ENCODE peak calls at places on chromosomes 12 and 14, in nine cellular contexts. T is HepG2; L is lower lobe of right lung; U is fibroblast of lung; N is kidney epithelial cell; O is Panc1; I is tibial nerve; R is CD4-positive, alpha-beta T cell; S is psoas muscle. Q is an unnamed sample. For H3K27me3, the result is how much of the 10 kb centered on the place peaks cover.

GRCh38 chr12:96395236-96395635 is 5.0 kb downstream of the CDK17 start:
- DNase-seq in T (peak), L (no peak), U (peak), N (no peak), O (no peak), I (no peak), R (no peak), S (no peak), Q (no peak)

GRCh38 chr12:67533159-67533558 is 115.4 kb upstream of the DYRK2 start:
- DNase-seq in T (no peak), L (no peak), U (peak), N (no peak), O (no peak), I (no peak), R (no peak), S (no peak), Q (no peak)

GRCh38 chr12:85877459-85877858 is 3.4 kb downstream of the NTS start:
- DNase-seq in T (no peak), L (no peak), U (no peak), N (no peak), O (no peak), I (no peak), R (no peak), S (no peak), Q (no peak)

GRCh38 chr12:15709524-15709923 is 79.7 kb downstream of the EPS8 start:
- DNase-seq in T (no peak), L (no peak), U (no peak), N (no peak), O (no peak), I (no peak), R (no peak), S (no peak), Q (no peak)

GRCh38 chr12:57888407-57889157 is 42.1 kb upstream of the CTDSP2 start:
- DNase-seq in T (no peak), L (no peak), U (peak), N (no peak), O (no peak), I (no peak), R (no peak), S (peak), Q (no peak)

GRCh38 chr14:91897121-91897701 is 29.9 kb upstream of the TC2N start:
- DNase-seq in T (no peak), L (peak), U (peak), N (no peak), O (no peak), I (peak), R (no peak), S (peak), Q (peak)

GRCh38 chr12:26741828-26742227 is 91.2 kb downstream of the ITPR2 start:
- DNase-seq in T (no peak), L (no peak), U (no peak), N (no peak), O (no peak), I (no peak), R (no peak), S (no peak), Q (no peak)

GRCh38 chr14:65431245-65431644 is 18.7 kb downstream of the FUT8 start:
- DNase-seq in T (no peak), L (no peak), U (no peak), N (no peak), O (no peak), I (no peak), R (no peak), S (no peak), Q (no peak)

GRCh38 chr12:20716037-20716436 is 20.9 kb downstream of the SLCO1C1 start:
- DNase-seq in T (no peak), L (no peak), U (no peak), N (no peak), O (no peak), I (no peak), R (no peak), S (no peak), Q (no peak)

GRCh38 chr12:123808167-123808566 is 46.1 kb downstream of the DNAH10 start:
- DNase-seq in T (peak), L (no peak), U (peak), N (no peak), O (no peak), I (no peak), R (no peak), S (no peak), Q (no peak)

GRCh38 chr14:28303248-28303647 is 463.3 kb upstream of the FOXG1 start:
- DNase-seq in T (no peak), L (no peak), U (peak), N (no peak), O (no peak), I (no peak), R (no peak), S (no peak), Q (no peak)

GRCh38 chr12:79983492-79983891 is 48.6 kb upstream of the PPP1R12A start:
- DNase-seq in T (no peak), L (no peak), U (peak), N (peak), O (no peak), I (no peak), R (no peak), S (no peak), Q (no peak)

GRCh38 chr12:96427269-96427729 is 27.1 kb upstream of the CDK17 start:
- DNase-seq in T (peak), L (no peak), U (peak), N (peak), O (peak), I (peak), R (no peak), S (peak), Q (peak)

GRCh38 chr14:105503296-105503640 is 12.2 kb downstream of the TEDC1 start:
- DNase-seq in T (no peak), L (no peak), U (no peak), N (no peak), O (no peak), I (no peak), R (no peak), S (peak), Q (no peak)

GRCh38 chr12:127295630-127296029 is 971.3 kb upstream of the TMEM132C start:
- DNase-seq in T (no peak), L (no peak), U (no peak), N (no peak), O (no peak), I (no peak), R (no peak), S (no peak), Q (no peak)

GRCh38 chr12:59283012-59283411 is 312.8 kb upstream of the SLC16A7 start:
- DNase-seq in T (no peak), L (no peak), U (no peak), N (no peak), O (no peak), I (no peak), R (no peak), S (no peak), Q (no peak)

GRCh38 chr12:50613463-50613862 is 108.7 kb downstream of the DIP2B start:
- DNase-seq in T (no peak), L (no peak), U (no peak), N (no peak), O (no peak), I (no peak), R (no peak), S (no peak), Q (no peak)

GRCh38 chr12:121577443-121578180 is 3.2 kb downstream of the KDM2B start:
- DNase-seq in T (no peak), L (no peak), U (no peak), N (no peak), O (no peak), I (no peak), R (no peak), S (no peak), Q (no peak)

GRCh38 chr14:42222924-42223471 is 616.3 kb downstream of the LRFN5 start:
- DNase-seq in T (no peak), L (no peak), U (peak), N (peak), O (no peak), I (peak), R (no peak), S (no peak), Q (no peak)

GRCh38 chr14:55873229-55873628 is 245.0 kb upstream of the PELI2 start:
- DNase-seq in T (no peak), L (no peak), U (no peak), N (no peak), O (no peak), I (no peak), R (no peak), S (no peak), Q (no peak)
- TF ChIP-seq CTCF in T (no peak), L (no peak), U (no peak), N (no peak), O (no peak), I (no peak), R (no peak), S (no peak), Q (no peak)

GRCh38 chr12:21972055-21972454 is 30.8 kb upstream of the ABCC9 start:
- DNase-seq in T (no peak), L (no peak), U (no peak), N (no peak), O (no peak), I (no peak), R (no peak), S (no peak), Q (no peak)

GRCh38 chr12:21975293-21975692 is 34.1 kb upstream of the ABCC9 start:
- DNase-seq in T (no peak), L (no peak), U (no peak), N (no peak), O (no peak), I (no peak), R (no peak), S (no peak), Q (no peak)

GRCh38 chr12:21971344-21971743 is 30.1 kb upstream of the ABCC9 start:
- DNase-seq in T (no peak), L (no peak), U (no peak), N (no peak), O (no peak), I (no peak), R (no peak), S (no peak), Q (no peak)
- H3K27me3 ChIP-seq in T (under half), L (under half), U (under half), N (under half), O (under half), I (under half), R (under half), S (under half), Q (under half)

GRCh38 chr14:100384277-100384676 is 61.1 kb downstream of the SLC25A47 start:
- DNase-seq in T (no peak), L (no peak), U (no peak), N (no peak), O (no peak), I (no peak), R (no peak), S (no peak), Q (no peak)

GRCh38 chr14:100381386-100382105 is 58.4 kb downstream of the SLC25A47 start:
- DNase-seq in T (no peak), L (no peak), U (peak), N (no peak), O (no peak), I (no peak), R (no peak), S (no peak), Q (no peak)

GRCh38 chr14:100382106-100382455 is 58.9 kb downstream of the SLC25A47 start:
- DNase-seq in T (no peak), L (no peak), U (no peak), N (no peak), O (no peak), I (no peak), R (no peak), S (no peak), Q (no peak)

GRCh38 chr14:100384819-100385813 is 62.0 kb downstream of the SLC25A47 start:
- DNase-seq in T (peak), L (no peak), U (peak), N (no peak), O (no peak), I (no peak), R (no peak), S (no peak), Q (no peak)

DNA sequence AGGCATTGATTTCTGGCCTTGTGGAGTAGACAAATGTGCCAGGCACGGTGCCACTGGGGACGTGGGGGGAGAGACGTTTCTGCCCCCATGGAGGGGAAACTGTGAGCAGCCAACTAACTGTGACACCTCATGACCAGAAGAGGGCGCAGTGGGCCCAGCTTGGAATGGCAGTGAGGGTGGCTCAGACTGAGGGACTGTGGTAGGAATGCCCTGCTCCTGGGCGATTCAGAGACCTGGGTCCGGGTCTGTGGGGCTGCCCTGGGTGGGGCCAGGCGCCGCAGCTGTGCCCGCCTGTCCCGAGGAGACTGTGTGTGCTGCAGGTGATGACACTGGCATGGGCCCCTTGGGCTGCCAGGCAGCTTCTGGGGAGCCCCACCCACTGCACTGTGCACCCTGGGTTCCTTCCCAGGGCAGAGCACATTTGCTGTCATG is 60.6 kb downstream of the SLC25A47 start:
- DNase-seq in T (peak), L (peak), U (no peak), N (no peak), O (no peak), I (peak), R (peak), S (peak), Q (no peak)
- TF ChIP-seq CTCF in T (peak), L (peak), U (peak), N (peak), O (peak), I (peak), R (peak), S (peak), Q (peak)

DNA sequence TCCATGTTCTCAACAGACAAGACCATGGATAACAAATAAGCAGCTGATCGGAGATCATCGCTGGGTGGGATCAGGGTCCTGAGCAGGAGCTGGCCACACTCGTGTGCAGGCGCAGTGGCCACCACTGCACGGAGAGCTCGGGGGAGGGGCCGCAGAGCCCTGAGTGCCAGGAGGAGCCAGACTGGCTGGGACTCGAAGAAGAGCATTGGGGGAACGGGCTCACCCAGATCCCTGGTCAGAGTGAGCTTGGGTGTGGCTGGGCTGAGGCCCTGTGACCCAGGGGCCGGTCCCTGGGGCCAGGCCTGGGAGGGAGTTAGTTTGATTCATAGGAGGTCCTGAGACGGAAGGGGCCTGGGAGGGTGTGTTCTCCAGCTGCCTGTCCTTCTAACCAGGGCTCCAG is 47.9 kb downstream of the FBRSL1 start:
- DNase-seq in T (no peak), L (no peak), U (no peak), N (no peak), O (no peak), I (no peak), R (no peak), S (no peak), Q (no peak)
- H3K27me3 ChIP-seq in T (under half), L (under half), U (under half), N (under half), O (under half), I (under half), R (under half), S (under half), Q (under half)

GRCh38 chr12:97758102-97758501 is 295.5 kb downstream of the RMST start:
- DNase-seq in T (no peak), L (no peak), U (no peak), N (no peak), O (no peak), I (no peak), R (no peak), S (no peak), Q (no peak)
- TF ChIP-seq CTCF in T (no peak), L (no peak), U (no peak), N (no peak), O (no peak), I (no peak), R (no peak), S (no peak), Q (no peak)

GRCh38 chr12:128365831-128366231 is 98.9 kb downstream of the TMEM132C start:
- DNase-seq in T (no peak), L (no peak), U (no peak), N (no peak), O (no peak), I (no peak), R (no peak), S (peak), Q (no peak)

GRCh38 chr12:128365032-128365431 is 98.1 kb downstream of the TMEM132C start:
- DNase-seq in T (no peak), L (no peak), U (no peak), N (no peak), O (no peak), I (no peak), R (no peak), S (no peak), Q (no peak)

DNA sequence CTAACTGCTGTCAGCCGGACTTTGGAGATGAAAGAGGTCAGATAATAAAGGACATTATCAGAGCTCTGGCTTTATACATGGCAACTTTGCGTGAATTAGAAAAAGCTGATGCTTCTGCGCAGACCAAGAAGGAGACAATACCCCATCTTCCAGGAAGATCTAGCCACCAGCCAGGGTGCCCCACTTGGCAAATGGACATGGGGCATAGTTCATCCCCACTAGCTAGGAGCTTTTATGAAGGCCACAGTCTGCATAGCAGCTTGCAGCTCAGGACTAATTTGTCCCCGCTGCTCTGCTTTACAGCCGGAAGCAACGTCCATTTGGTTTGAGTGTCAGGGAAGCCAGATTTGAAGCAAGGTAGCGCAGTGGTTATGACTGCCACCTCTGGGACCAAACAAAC is 101.0 kb downstream of the TMEM132C start:
- DNase-seq in T (no peak), L (no peak), U (no peak), N (no peak), O (no peak), I (no peak), R (no peak), S (no peak), Q (no peak)
- H3K27me3 ChIP-seq in T (under half), L (under half), U (under half), N (under half), O (under half), I (under half), R (under half), S (under half), Q (under half)

DNA sequence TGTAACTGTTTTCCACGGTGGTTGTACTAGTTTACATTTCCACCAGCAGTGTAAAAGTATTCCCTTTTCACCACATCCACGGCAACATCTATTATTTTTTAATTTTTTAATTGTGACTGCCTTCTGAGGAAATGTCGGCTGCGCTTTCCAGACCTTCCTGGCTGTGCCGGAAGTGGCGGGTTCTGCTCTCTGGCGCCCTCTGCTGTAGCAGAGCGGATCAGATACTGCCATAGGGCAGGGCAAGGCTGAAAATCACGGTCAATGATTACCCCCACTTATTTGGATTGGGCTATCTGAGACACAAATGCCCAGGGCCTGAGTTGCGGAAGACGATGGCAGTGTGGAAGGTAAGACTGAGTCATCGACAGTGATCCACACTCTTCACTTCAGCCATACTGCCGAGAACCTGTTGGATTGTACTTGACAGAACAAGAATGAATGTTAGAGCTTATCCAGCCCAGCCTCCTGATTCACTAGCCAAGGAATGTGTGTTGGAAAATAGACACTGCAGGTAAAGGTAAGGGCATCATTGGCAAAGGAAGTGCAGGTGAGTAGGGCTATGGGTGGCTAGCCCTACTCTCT is 124.2 kb downstream of the NTF3 start:
- DNase-seq in T (no peak), L (no peak), U (no peak), N (no peak), O (no peak), I (no peak), R (no peak), S (no peak), Q (no peak)
- TF ChIP-seq CTCF in T (peak), L (peak), U (no peak), N (peak), O (peak), I (no peak), R (no peak), S (peak), Q (peak)

GRCh38 chr12:54161481-54162437 is 27.0 kb downstream of the SMUG1 start:
- DNase-seq in T (no peak), L (no peak), U (no peak), N (no peak), O (no peak), I (no peak), R (no peak), S (no peak), Q (no peak)
- H3K27me3 ChIP-seq in T (under half), L (under half), U (under half), N (under half), O (under half), I (under half), R (under half), S (under half), Q (under half)

DNA sequence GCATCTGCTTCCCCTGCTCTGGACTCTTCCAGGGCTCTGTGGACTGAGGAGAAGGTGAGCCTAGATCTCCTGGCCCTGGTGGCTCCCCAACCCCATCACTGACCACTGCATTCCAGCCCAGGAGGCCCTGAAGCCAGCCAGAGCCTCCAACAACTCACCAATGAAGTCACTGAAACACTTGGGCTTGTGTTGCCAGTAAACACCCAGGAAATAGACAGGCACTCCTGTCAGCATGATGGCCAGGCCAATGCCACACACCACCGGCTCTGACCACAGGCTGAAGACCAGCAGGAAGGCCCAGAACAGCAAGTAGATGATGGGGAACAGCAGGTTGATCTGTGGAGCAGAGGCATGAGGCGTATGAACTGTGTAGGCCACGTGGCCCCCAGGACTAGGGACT is 8.8 kb upstream of the CEBPE start:
- DNase-seq in T (no peak), L (no peak), U (no peak), N (no peak), O (no peak), I (no peak), R (no peak), S (no peak), Q (no peak)
- TF ChIP-seq CTCF in T (no peak), L (no peak), U (no peak), N (no peak), O (no peak), I (no peak), R (no peak), S (no peak), Q (no peak)

GRCh38 chr14:102927346-102927877 is 4.9 kb downstream of the AMN start:
- DNase-seq in T (no peak), L (peak), U (no peak), N (no peak), O (no peak), I (no peak), R (no peak), S (no peak), Q (no peak)

GRCh38 chr14:102924632-102925588 is 2.4 kb downstream of the AMN start:
- DNase-seq in T (no peak), L (peak), U (no peak), N (no peak), O (no peak), I (no peak), R (no peak), S (no peak), Q (no peak)

GRCh38 chr14:102923920-102924486 is 1.5 kb downstream of the AMN start:
- DNase-seq in T (no peak), L (peak), U (no peak), N (no peak), O (no peak), I (no peak), R (no peak), S (no peak), Q (no peak)

GRCh38 chr14:102926104-102926503 is 3.6 kb downstream of the AMN start:
- DNase-seq in T (no peak), L (peak), U (no peak), N (no peak), O (no peak), I (no peak), R (no peak), S (no peak), Q (no peak)

DNA sequence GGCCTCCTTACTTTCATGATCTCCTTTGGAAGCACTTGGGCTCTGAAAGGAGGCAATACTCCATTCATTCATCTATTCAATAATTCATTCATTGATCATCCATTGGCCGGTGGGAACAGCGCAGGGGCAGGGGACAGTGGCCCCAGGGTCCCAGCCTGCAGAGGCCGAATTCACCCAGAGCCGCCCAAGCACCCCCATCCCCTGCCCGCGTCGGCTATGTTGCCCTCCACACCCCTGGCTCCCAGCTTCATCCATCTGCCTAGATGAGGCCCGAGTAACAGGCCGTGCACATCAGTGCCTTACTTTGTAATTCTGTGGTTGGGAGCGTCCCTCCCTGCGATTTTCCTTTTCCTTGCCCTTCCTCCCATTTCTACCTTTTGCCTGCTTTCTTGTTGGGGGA is 3.2 kb downstream of the AMN start:
- DNase-seq in T (no peak), L (peak), U (no peak), N (no peak), O (no peak), I (no peak), R (no peak), S (no peak), Q (no peak)
- H3K27me3 ChIP-seq in T (under half), L (half or more), U (half or more), N (half or more), O (under half), I (under half), R (under half), S (half or more), Q (half or more)

Q was measured in tibial artery.